ENCODE peak calls at places on chromosomes 4 and X, in seven cellular contexts. Y, B, T, H, A, R and M are unnamed samples.

GRCh38 chr4:129926936-129927335 is 831.0 kb downstream of the C4orf33 start:
- DNase-seq in R (no peak), A (no peak), H (no peak), B (no peak), T (peak), Y (no peak), M (no peak)

GRCh38 chrX:48939417-48940228 is 17.8 kb downstream of the OTUD5 start:
- DNase-seq in A (no peak), R (no peak), H (no peak), Y (peak), B (no peak), T (no peak), M (no peak)

GRCh38 chr4:184529283-184529682 is 54.9 kb upstream of the IRF2 start:
- DNase-seq in A (no peak), H (no peak), R (no peak), Y (no peak), T (peak), B (no peak), M (no peak)

GRCh38 chr4:136283973-136284372 is 1248.3 kb downstream of the PCDH18 start:
- DNase-seq in H (no peak), B (no peak), Y (no peak), R (no peak), T (no peak), A (no peak), M (no peak)

GRCh38 chr4:47531241-47531953 is 46.3 kb downstream of the ATP10D start:
- DNase-seq in A (no peak), T (no peak), B (peak), R (peak), H (no peak), Y (peak), M (peak)

GRCh38 chr4:24730256-24731001 is 64.9 kb upstream of the SOD3 start:
- DNase-seq in Y (no peak), R (no peak), T (peak), B (no peak), A (no peak), H (no peak), M (no peak)

GRCh38 chr4:15781427-15782095 is 3.4 kb downstream of the CD38 start:
- DNase-seq in H (no peak), Y (peak), R (no peak), B (no peak), A (no peak), T (no peak), M (no peak)

GRCh38 chr4:2537011-2537830 is 774 bp downstream of the FAM193A start:
- DNase-seq in R (no peak), B (peak), Y (peak), A (peak), T (no peak), H (peak), M (peak)

GRCh38 chr4:24995346-24995745 is 35.4 kb downstream of the LGI2 start:
- DNase-seq in B (no peak), Y (no peak), R (no peak), A (no peak), T (no peak), H (no peak), M (no peak)

GRCh38 chr4:8090312-8090711 is 68.3 kb downstream of the ABLIM2 start:
- DNase-seq in T (no peak), R (peak), Y (peak), H (no peak), B (no peak), A (no peak), M (peak)

GRCh38 chr4:41594439-41594838 is 56.5 kb downstream of the LIMCH1 start:
- DNase-seq in R (no peak), Y (no peak), A (no peak), T (peak), B (no peak), H (no peak), M (no peak)

GRCh38 chrX:30593435-30594200 is 16.1 kb upstream of the TASL start:
- DNase-seq in Y (peak), A (no peak), H (peak), R (no peak), T (no peak), B (no peak), M (no peak)

GRCh38 chr4:189313064-189313463 is 627.6 kb upstream of the FRG1 start:
- DNase-seq in Y (no peak), B (no peak), R (no peak), T (no peak), A (no peak), H (no peak), M (no peak)

GRCh38 chr4:80587861-80588385 is 252.4 kb downstream of the CFAP299 start:
- DNase-seq in R (no peak), B (no peak), H (no peak), A (no peak), Y (no peak), T (no peak), M (no peak)

GRCh38 chr4:152278505-152279301 is 257.2 kb downstream of the FBXW7 start:
- DNase-seq in R (no peak), H (peak), A (no peak), B (no peak), Y (no peak), T (no peak), M (no peak)

GRCh38 chrX:130915302-130915701 is 12.3 kb upstream of the ENOX2 start:
- DNase-seq in B (no peak), H (no peak), T (no peak), A (no peak), R (no peak), Y (no peak), M (no peak)